ENCODE peak calls at places on chromosome 4, in nine cellular contexts. A is HCT116, B is GM23338, P is SK-N-SH, J is OCI-LY7, K is hepatocyte, N is PC-3, Y is neural progenitor cell, X is MM.1S. C is an unnamed sample. For H3K4me1 and H3K36me3, the result is how much of the 10 kb centered on the place peaks cover.

GRCh38 chr4:105196523-105197145 is 50.0 kb downstream of the TET2 start:
- DNase-seq in A (peak), B (peak), P (no peak), J (no peak), K (no peak), N (peak), Y (no peak), X (no peak), C (peak)

GRCh38 chr4:136768213-136768924 is 763.9 kb downstream of the PCDH18 start:
- DNase-seq in A (no peak), B (no peak), P (no peak), J (no peak), K (no peak), N (no peak), Y (no peak), X (no peak), C (no peak)

GRCh38 chr4:47045261-47045660 is 13.9 kb downstream of the GABRB1 start:
- DNase-seq in A (no peak), B (no peak), P (no peak), J (no peak), K (no peak), N (no peak), Y (no peak), X (no peak), C (no peak)

GRCh38 chr4:149784018-149784417 is 31.6 kb downstream of the IQCM start:
- DNase-seq in A (no peak), B (no peak), P (no peak), J (no peak), K (no peak), N (peak), Y (no peak), X (no peak), C (peak)

GRCh38 chr4:111506706-111507105 is 638.5 kb upstream of the FAM241A start:
- DNase-seq in A (no peak), B (no peak), P (no peak), J (no peak), K (no peak), N (peak), Y (no peak), X (no peak), C (peak)

GRCh38 chr4:126938023-126938422 is 694.7 kb upstream of the INTU start:
- DNase-seq in A (no peak), B (no peak), P (no peak), J (no peak), K (no peak), N (no peak), Y (no peak), X (no peak), C (peak)

GRCh38 chr4:17490575-17491059 is 21.3 kb downstream of the QDPR start:
- DNase-seq in A (no peak), B (no peak), P (peak), J (no peak), K (peak), N (no peak), Y (no peak), X (no peak), C (no peak)

GRCh38 chr4:186723207-186724047 is at the start of gene FAT1:
- DNase-seq in A (no peak), B (peak), P (peak), J (no peak), K (peak), N (peak), Y (peak), X (peak), C (peak)

GRCh38 chr4:40289366-40290188 is 45.6 kb upstream of the CHRNA9 start:
- DNase-seq in A (no peak), B (no peak), P (no peak), J (no peak), K (no peak), N (no peak), Y (no peak), X (no peak), C (no peak)

GRCh38 chr4:140266958-140267568 is 106.4 kb upstream of the SCOC start:
- DNase-seq in A (no peak), B (no peak), P (no peak), J (no peak), K (no peak), N (peak), Y (no peak), X (no peak), C (peak)

GRCh38 chr4:144754562-144755410 is 108.8 kb downstream of the HHIP start:
- DNase-seq in A (peak), B (peak), P (no peak), J (no peak), K (no peak), N (peak), Y (peak), X (peak), C (peak)

GRCh38 chr4:65917486-65917885 is 247.2 kb upstream of the EPHA5 start:
- DNase-seq in A (no peak), B (no peak), P (no peak), J (no peak), K (no peak), N (peak), Y (no peak), X (no peak), C (no peak)

GRCh38 chr4:25058796-25059195 is 28.1 kb upstream of the LGI2 start:
- DNase-seq in A (no peak), B (no peak), P (no peak), J (no peak), K (no peak), N (no peak), Y (no peak), X (no peak), C (no peak)

GRCh38 chr4:137361756-137362470 is 170.4 kb downstream of the PCDH18 start:
- DNase-seq in A (no peak), B (no peak), P (no peak), J (no peak), K (no peak), N (no peak), Y (no peak), X (no peak), C (peak)

GRCh38 chr4:25439913-25440477 is 62.9 kb downstream of the ANAPC4 start:
- DNase-seq in A (peak), B (peak), P (peak), J (peak), K (peak), N (peak), Y (peak), X (peak), C (peak)

DNA sequence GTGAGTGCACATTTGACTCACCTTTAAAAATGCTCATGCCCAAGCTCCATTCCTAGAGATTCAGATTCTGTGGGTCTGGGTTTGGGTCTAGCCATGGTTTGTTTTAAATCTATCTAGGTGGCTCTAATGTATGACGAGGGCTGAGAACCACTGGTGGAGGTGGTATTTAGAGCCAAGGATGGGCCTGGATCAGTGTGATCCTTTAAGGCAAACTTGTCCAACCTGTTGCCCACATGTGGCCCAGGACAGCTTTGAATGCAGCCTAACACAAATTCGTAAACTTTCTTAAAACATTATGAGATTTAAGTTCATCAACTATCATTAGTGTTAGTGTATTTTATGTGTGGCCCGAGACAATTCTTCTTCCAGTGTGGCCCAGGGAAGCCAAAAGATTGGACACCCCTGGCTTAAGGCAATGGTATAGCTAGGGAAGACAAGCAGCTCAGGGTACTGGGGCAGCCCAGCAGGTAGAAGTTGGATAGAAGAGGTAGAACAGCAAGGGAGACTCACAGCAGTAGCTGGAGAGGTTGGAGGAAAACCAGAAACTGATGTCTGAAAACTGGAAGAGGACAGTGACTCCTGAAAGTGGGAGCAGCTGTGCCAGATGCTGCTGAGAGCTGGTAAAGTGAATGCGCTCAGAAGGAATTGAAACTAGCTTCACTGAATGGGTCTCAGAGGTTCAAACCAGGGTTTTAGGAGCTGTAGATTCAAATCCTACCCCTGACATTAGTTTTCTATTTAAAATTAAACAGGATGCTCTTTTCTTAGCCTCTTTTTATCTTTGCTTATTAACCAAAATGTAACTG is 18.2 kb downstream of the ADD1 start:
- DNase-seq in A (no peak), B (no peak), P (no peak), J (no peak), K (no peak), N (no peak), Y (no peak), X (no peak), C (peak)
- H3K4me1 ChIP-seq in A (under half), B (half or more), P (under half), J (under half), K (half or more), N (under half), Y (under half), X (under half), C (under half)

GRCh38 chr4:74123065-74123728 is 24.2 kb upstream of the CXCL2 start:
- DNase-seq in A (no peak), B (no peak), P (no peak), J (no peak), K (peak), N (peak), Y (no peak), X (no peak), C (peak)
- TF ChIP-seq EZH2phosphoT487 in A (no peak), B (no peak), P (no peak), J (no peak), K (no peak), N (no peak), Y (no peak), X (no peak), C (no peak)

GRCh38 chr4:107685740-107686139 is 34.3 kb downstream of the PAPSS1 start:
- DNase-seq in A (peak), B (no peak), P (no peak), J (no peak), K (no peak), N (no peak), Y (no peak), X (no peak), C (no peak)

GRCh38 chr4:107683873-107684272 is 36.2 kb downstream of the PAPSS1 start:
- DNase-seq in A (no peak), B (no peak), P (no peak), J (no peak), K (no peak), N (peak), Y (no peak), X (no peak), C (no peak)

GRCh38 chr4:107682306-107682705 is 37.7 kb downstream of the PAPSS1 start:
- DNase-seq in A (no peak), B (no peak), P (no peak), J (no peak), K (no peak), N (no peak), Y (no peak), X (no peak), C (no peak)
- H3K36me3 ChIP-seq in A (under half), B (under half), P (under half), J (half or more), K (under half), N (under half), Y (under half), X (under half), C (under half)

DNA sequence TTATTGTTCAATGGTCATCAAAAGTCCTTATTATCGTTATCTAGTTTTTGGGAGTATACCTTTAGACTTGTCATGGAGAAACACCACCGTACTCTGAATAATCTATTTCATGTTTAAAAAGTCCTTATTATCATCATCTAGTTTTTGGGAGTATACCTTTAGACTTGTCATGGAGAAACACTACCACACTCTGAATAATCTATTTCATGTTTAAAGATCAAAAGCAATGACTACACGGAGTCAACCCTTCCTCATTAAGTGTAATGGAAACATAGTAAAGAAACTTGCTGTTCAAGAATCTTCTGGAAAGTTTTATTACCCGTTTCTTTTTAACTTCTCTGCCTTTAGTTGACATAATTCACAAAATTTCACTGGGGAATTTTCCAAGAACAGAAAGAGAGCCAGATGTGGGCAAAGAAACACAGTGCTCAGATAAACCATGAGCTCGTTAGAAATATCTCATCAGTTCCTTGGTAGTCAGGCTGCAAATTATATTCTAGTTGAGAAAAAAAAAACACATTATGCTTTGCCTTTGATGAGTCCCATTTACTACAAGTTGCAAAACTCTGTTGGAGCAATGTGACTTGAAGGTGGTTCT is 158.8 kb downstream of the AFAP1 start:
- DNase-seq in A (no peak), B (no peak), P (no peak), J (no peak), K (no peak), N (no peak), Y (no peak), X (no peak), C (no peak)
- H3K4me1 ChIP-seq in A (under half), B (under half), P (under half), J (under half), K (under half), N (under half), Y (under half), X (under half), C (under half)

GRCh38 chr4:112515278-112516075 is 503 bp downstream of the NEUROG2 start:
- DNase-seq in A (no peak), B (peak), P (peak), J (peak), K (peak), N (peak), Y (peak), X (peak), C (peak)
- TF ChIP-seq EZH2phosphoT487 in A (no peak), B (peak), P (no peak), J (no peak), K (peak), N (no peak), Y (peak), X (no peak), C (no peak)

GRCh38 chr4:88017516-88018302 is 10.3 kb downstream of the PKD2 start:
- DNase-seq in A (no peak), B (no peak), P (no peak), J (no peak), K (peak), N (peak), Y (no peak), X (no peak), C (peak)
- H3K36me3 ChIP-seq in A (under half), B (under half), P (under half), J (under half), K (under half), N (under half), Y (under half), X (under half), C (under half)